ENCODE peak calls at places on chromosome 11, in six cellular contexts. K is DND-41, L is fibroblast of lung, Z is neural progenitor cell, V is HCT116, X is A549. W is an unnamed sample. For H3K4me1, the result is how much of the 10 kb centered on the place peaks cover.

GRCh38 chr11:45876401-45876800 is 9.1 kb upstream of the MAPK8IP1 start:
- DNase-seq in K (no peak), L (no peak), Z (peak), V (no peak), X (no peak), W (no peak)

GRCh38 chr11:64542172-64543125 is 48.6 kb upstream of the SLC22A12 start:
- DNase-seq in K (no peak), L (no peak), Z (no peak), V (no peak), X (no peak), W (no peak)

GRCh38 chr11:9347100-9347499 is 32.7 kb upstream of the TMEM41B start:
- DNase-seq in K (peak), L (no peak), Z (no peak), V (no peak), X (no peak), W (peak)

GRCh38 chr11:126459691-126460404 is 104.4 kb downstream of the ST3GAL4 start:
- DNase-seq in K (no peak), L (peak), Z (no peak), V (no peak), X (no peak), W (no peak)

GRCh38 chr11:91673705-91674104 is 550.9 kb upstream of the FAT3 start:
- DNase-seq in K (no peak), L (no peak), Z (no peak), V (no peak), X (no peak), W (no peak)

GRCh38 chr11:83760942-83761341 is 474.8 kb upstream of the CCDC90B start:
- DNase-seq in K (no peak), L (no peak), Z (no peak), V (no peak), X (no peak), W (no peak)

GRCh38 chr11:126363706-126364245 is 8.3 kb downstream of the ST3GAL4 start:
- DNase-seq in K (no peak), L (no peak), Z (peak), V (no peak), X (no peak), W (no peak)

GRCh38 chr11:71252434-71252781 is at the start of gene SHANK2:
- DNase-seq in K (no peak), L (no peak), Z (peak), V (no peak), X (no peak), W (no peak)

GRCh38 chr11:70139785-70140410 is 61.8 kb downstream of the ANO1 start:
- DNase-seq in K (no peak), L (no peak), Z (no peak), V (no peak), X (no peak), W (no peak)

GRCh38 chr11:73787051-73787642 is 527 bp upstream of the MRPL48 start:
- DNase-seq in K (peak), L (no peak), Z (no peak), V (no peak), X (no peak), W (no peak)

GRCh38 chr11:45880772-45881570 is 4.5 kb upstream of the MAPK8IP1 start:
- DNase-seq in K (no peak), L (no peak), Z (no peak), V (no peak), X (no peak), W (no peak)

GRCh38 chr11:74535371-74536118 is 42.0 kb upstream of the LIPT2 start:
- DNase-seq in K (no peak), L (no peak), Z (no peak), V (no peak), X (no peak), W (no peak)

GRCh38 chr11:27028653-27029052 is 12.0 kb upstream of the BBOX1 start:
- DNase-seq in K (no peak), L (peak), Z (no peak), V (no peak), X (no peak), W (no peak)

GRCh38 chr11:111623527-111624030 is 21.3 kb downstream of the SIK2 start:
- DNase-seq in K (no peak), L (no peak), Z (no peak), V (no peak), X (no peak), W (no peak)

GRCh38 chr11:69062873-69063665 is 14.3 kb downstream of the TPCN2 start:
- DNase-seq in K (no peak), L (no peak), Z (no peak), V (no peak), X (no peak), W (no peak)

GRCh38 chr11:20397281-20397680 is 9.8 kb downstream of the PRMT3 start:
- DNase-seq in K (peak), L (peak), Z (peak), V (peak), X (peak), W (peak)

GRCh38 chr11:18459634-18460033 is 4.0 kb downstream of the LDHAL6A start:
- DNase-seq in K (no peak), L (no peak), Z (no peak), V (no peak), X (no peak), W (no peak)

GRCh38 chr11:95229199-95230053 is 1.6 kb downstream of the SESN3 start:
- DNase-seq in K (no peak), L (peak), Z (no peak), V (no peak), X (no peak), W (no peak)

GRCh38 chr11:75421035-75421602 is 11.9 kb downstream of the KLHL35 start:
- DNase-seq in K (no peak), L (no peak), Z (peak), V (no peak), X (no peak), W (no peak)

GRCh38 chr11:128519353-128519752 is 68.0 kb downstream of the ETS1 start:
- DNase-seq in K (no peak), L (peak), Z (no peak), V (no peak), X (no peak), W (no peak)
- H3K4me1 ChIP-seq in K (half or more), L (under half), Z (under half), V (under half), X (half or more), W (under half)

GRCh38 chr11:561148-562003 is 606 bp downstream of the RASSF7 start:
- DNase-seq in K (peak), L (no peak), Z (no peak), V (no peak), X (peak), W (no peak)

GRCh38 chr11:563066-563811 is 2.5 kb downstream of the RASSF7 start:
- DNase-seq in K (no peak), L (no peak), Z (no peak), V (no peak), X (no peak), W (no peak)

GRCh38 chr11:562046-562645 is 1.4 kb downstream of the RASSF7 start:
- DNase-seq in K (no peak), L (no peak), Z (no peak), V (no peak), X (no peak), W (no peak)

GRCh38 chr11:565921-566509 is 5.2 kb downstream of the RASSF7 start:
- DNase-seq in K (no peak), L (no peak), Z (no peak), V (no peak), X (no peak), W (no peak)

DNA sequence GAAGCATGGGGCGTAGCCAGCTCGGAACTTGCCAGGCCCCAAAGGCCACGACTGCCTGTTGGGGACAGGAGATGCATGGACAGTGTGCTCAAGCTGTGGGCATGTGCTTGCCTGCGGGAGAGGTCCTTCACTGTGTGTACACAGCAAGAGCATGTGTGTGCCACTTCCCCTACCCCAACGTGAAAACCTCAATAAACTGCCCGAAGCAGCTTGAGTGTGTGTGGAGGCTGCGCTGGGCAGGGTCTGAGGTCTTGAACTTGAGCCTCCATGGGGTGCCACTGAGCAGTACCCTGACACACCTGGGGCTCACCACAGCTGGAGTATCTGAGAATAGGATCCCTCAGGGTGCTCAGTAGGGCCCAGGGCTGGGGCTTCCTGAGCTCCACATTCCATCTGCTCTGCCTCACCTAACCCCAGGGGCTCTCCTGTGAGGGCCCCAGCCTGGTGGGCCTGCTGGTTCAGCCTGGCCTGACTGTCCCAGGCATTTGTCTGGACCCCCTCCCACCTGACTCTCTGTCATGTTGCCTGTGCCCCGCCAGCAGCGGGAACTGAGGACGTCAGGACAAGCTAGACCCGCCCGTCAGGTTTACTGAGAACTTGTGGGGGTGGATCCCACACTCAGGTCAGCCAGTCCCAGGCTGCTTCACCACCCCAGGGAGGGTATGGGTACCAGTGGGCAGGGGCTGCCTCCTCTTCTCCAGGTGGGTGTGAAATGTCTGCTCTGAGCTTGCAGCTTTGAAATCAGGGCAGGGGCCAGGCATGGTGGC is 3.2 kb downstream of the RASSF7 start:
- DNase-seq in K (no peak), L (no peak), Z (no peak), V (no peak), X (no peak), W (no peak)
- H3K27ac ChIP-seq in K (no peak), L (no peak), Z (no peak), V (no peak), X (no peak), W (no peak)

GRCh38 chr11:13487661-13488030 is 8.2 kb downstream of the PTH start:
- DNase-seq in K (no peak), L (no peak), Z (peak), V (peak), X (peak), W (no peak)

DNA sequence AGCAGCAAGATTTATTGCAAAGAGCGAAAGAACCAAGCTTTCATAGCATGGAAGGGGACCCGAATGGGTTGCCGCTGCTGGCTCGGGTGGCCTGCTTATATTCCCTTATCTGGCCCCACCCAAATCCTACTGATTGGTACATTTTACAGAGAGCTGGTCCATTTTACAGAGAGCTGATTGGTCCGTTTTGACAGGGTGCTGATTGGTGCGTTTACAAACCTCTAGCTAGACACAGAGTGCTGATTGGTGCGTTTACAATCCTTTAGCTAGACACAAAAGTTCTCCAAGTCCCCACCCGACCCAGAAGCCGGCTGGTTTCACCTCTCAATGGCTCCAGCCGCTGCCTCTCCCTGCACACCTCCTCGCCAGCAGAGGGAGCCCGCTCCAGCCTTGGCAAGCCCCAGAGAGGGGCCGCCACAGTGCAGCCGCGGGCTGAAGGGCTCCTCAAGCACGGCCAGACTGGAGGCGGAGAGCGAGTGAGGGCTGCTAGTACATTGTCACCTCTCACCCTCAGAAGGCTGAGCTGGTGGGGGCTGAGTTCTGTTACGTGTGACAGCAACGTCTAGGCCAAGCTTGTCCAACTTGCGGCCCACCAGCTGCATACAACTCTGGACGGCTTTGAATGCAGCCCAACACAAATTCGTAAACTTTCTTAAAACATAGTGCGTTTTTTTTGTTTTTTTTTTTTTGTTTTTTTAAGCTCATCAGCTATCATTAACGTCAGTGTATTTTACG is 8.7 kb downstream of the PTH start:
- DNase-seq in K (peak), L (peak), Z (peak), V (no peak), X (peak), W (peak)
- H3K4me3 ChIP-seq in K (no peak), L (peak), Z (peak), V (no peak), X (peak), W (peak)

DNA sequence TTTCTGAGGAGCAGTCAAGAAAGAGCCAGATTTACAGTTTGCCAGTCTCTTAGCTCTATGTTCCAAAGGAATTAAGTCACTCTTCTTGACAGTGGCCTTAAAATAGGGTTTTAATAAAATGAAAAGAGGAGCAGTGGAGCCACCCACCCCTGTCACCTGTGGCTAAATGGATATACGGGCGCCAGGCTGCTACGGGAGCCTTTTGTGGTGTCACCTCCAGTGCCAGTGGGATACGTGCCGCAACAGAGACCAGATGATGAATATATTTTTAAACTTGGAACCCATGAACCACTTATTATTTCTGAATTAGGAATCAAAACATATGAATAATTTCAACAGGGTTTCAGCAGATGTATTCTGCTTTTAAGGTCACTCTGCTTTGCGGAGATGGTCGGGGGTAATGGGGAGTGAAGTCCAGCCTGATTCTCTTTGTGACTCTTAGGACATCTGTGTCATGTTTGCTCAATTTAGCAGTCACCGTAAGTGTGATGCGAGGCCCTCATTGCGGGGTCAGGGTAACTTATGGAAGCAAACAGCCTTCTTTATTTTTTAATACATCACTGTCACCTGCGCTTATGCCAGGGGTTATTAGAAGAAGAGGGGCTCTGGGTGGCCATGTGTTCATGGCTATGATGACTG is 64.3 kb downstream of the ZBTB16 start:
- DNase-seq in K (no peak), L (no peak), Z (no peak), V (no peak), X (no peak), W (no peak)
- H3K4me1 ChIP-seq in K (under half), L (under half), Z (under half), V (under half), X (under half), W (under half)

DNA sequence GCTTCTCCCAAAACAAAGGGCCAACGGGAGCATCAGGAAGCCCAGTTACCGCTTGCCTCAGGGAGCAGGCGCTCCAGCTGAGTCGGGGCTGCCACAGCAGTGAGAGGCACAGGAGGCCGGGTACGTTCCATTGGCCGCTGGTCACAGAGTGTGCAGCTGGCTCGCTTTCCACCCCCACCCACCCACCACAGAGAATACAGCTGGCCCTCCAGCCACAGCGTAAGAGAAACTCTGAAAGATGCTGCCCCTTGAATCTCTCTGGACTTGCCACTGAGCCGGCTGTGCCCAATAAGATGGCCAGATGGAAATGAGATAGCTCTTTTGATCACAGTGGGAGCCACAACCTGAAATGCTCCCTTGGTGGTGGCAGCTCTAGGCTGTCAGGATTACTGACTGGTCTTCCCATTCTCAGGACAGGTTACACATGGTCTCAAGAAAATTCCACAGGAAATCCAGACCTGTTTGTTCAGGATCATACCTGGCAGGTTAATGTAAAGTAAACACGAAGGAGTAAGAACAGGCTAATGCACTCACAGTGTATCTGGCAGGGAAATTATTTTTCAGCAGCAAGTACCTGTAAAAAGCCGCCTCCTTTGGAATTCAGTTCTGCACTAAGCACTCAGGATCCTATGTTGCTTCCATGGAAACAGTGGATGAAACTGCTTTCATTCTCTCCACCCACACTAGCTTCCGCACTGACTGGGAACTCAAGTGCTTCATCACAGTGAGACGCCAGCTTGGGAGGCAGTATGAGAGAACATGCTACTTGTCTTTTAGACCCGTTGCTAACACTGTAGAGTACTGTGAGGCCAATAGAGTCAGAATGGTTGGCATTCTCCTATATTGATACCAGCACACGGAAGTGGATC is 16.5 kb downstream of the SIAE start:
- DNase-seq in K (no peak), L (peak), Z (peak), V (no peak), X (no peak), W (no peak)
- H3K27ac ChIP-seq in K (no peak), L (no peak), Z (no peak), V (no peak), X (no peak), W (no peak)